ENCODE peak calls at places on chromosomes 3 and 15, in five cellular contexts. O, K, U, X and E are unnamed samples.

GRCh38 chr3:118823626-118824025 is 211.0 kb downstream of the IGSF11 start:
- DNase-seq in U (no peak), X (no peak), O (no peak), K (no peak), E (no peak)

GRCh38 chr3:152026033-152026556 is 152.7 kb downstream of the SUCNR1 start:
- DNase-seq in U (peak), X (no peak), K (no peak), O (peak), E (peak)

GRCh38 chr15:45091161-45091560 is 22.8 kb downstream of the DUOX2 start:
- DNase-seq in U (peak), X (no peak), O (no peak), K (no peak), E (peak)

GRCh38 chr3:105722943-105723556 is 145.8 kb downstream of the CBLB start:
- DNase-seq in K (no peak), U (no peak), O (no peak), X (no peak), E (no peak)

GRCh38 chr3:185631508-185632206 is 45.6 kb downstream of the SENP2 start:
- DNase-seq in O (no peak), X (no peak), U (peak), K (no peak), E (no peak)

GRCh38 chr3:48413086-48413485 is 16.8 kb downstream of the PLXNB1 start:
- DNase-seq in O (no peak), U (no peak), X (peak), K (no peak), E (no peak)

GRCh38 chr3:157606392-157607197 is 103.4 kb upstream of the VEPH1 start:
- DNase-seq in U (peak), X (peak), K (peak), O (no peak), E (peak)

GRCh38 chr15:28003302-28004037 is 95.6 kb downstream of the OCA2 start:
- DNase-seq in X (no peak), U (no peak), O (no peak), K (no peak), E (no peak)

GRCh38 chr3:8421267-8421666 is 80.4 kb upstream of the LMCD1 start:
- DNase-seq in K (no peak), U (no peak), O (no peak), X (no peak), E (no peak)

GRCh38 chr3:101037613-101038012 is 44.4 kb upstream of the ABI3BP start:
- DNase-seq in U (no peak), K (no peak), X (no peak), O (no peak), E (no peak)

GRCh38 chr3:171005648-171006047 is 20.9 kb downstream of the SLC2A2 start:
- DNase-seq in X (no peak), K (no peak), O (no peak), U (peak), E (peak)

GRCh38 chr15:31300208-31300661 is 26.4 kb upstream of the KLF13 start:
- DNase-seq in K (peak), O (no peak), U (no peak), X (peak), E (no peak)

GRCh38 chr3:189756651-189757078 is 125.5 kb downstream of the TP63 start:
- DNase-seq in O (no peak), K (no peak), X (no peak), U (no peak), E (no peak)

GRCh38 chr3:12508316-12508715 is 24.0 kb downstream of the TSEN2 start:
- DNase-seq in O (no peak), K (peak), U (peak), X (no peak), E (peak)

GRCh38 chr15:44550256-44550655 is 13.3 kb downstream of the EIF3J start:
- DNase-seq in U (peak), X (no peak), O (peak), K (no peak), E (peak)

GRCh38 chr3:115806501-115806900 is 183.2 kb downstream of the GAP43 start:
- DNase-seq in O (no peak), U (peak), X (no peak), K (no peak), E (no peak)

GRCh38 chr3:72042397-72043211 is 257.7 kb upstream of the PROK2 start:
- DNase-seq in X (no peak), K (no peak), O (no peak), U (peak), E (peak)

GRCh38 chr3:185824051-185824466 is 783 bp downstream of the IGF2BP2 start:
- DNase-seq in X (no peak), O (no peak), U (no peak), K (no peak), E (peak)

GRCh38 chr15:48541659-48542334 is 103.7 kb downstream of the FBN1 start:
- DNase-seq in O (no peak), K (no peak), U (peak), X (no peak), E (peak)

GRCh38 chr3:52028572-52028971 is 27.8 kb downstream of the DUSP7 start:
- DNase-seq in U (peak), K (no peak), O (no peak), X (peak), E (no peak)

GRCh38 chr3:8607285-8608040 is 37.1 kb downstream of the SSUH2 start:
- DNase-seq in X (peak), U (peak), O (peak), K (no peak), E (peak)

GRCh38 chr3:140440446-140440845 is 237.4 kb upstream of the TRIM42 start:
- DNase-seq in O (no peak), X (no peak), K (no peak), U (no peak), E (no peak)

GRCh38 chr3:98612996-98613517 is 19.6 kb upstream of the CPOX start:
- DNase-seq in O (no peak), X (no peak), U (no peak), K (no peak), E (no peak)

GRCh38 chr3:114770874-114771273 is 376.2 kb downstream of the ZBTB20 start:
- DNase-seq in K (no peak), X (no peak), U (peak), O (no peak), E (peak)

GRCh38 chr3:58117561-58118305 is 93.0 kb downstream of the DNASE1L3 start:
- DNase-seq in K (peak), O (peak), U (peak), X (no peak), E (peak)

GRCh38 chr3:193229851-193230250 is 11.2 kb upstream of the PLAAT1 start:
- DNase-seq in K (no peak), X (no peak), U (no peak), O (no peak), E (no peak)

GRCh38 chr3:149850787-149851582 is 38.0 kb downstream of the RNF13 start:
- DNase-seq in U (no peak), O (no peak), X (no peak), K (no peak), E (no peak)

GRCh38 chr3:29721789-29722188 is 440.9 kb downstream of the RBMS3 start:
- DNase-seq in X (no peak), K (no peak), U (peak), O (no peak), E (peak)

GRCh38 chr3:111859061-111859973 is at the start of gene PHLDB2:
- DNase-seq in X (peak), K (peak), O (no peak), U (peak), E (peak)

GRCh38 chr15:34808016-34808415 is 12.7 kb upstream of the ACTC1 start:
- DNase-seq in K (no peak), X (no peak), O (no peak), U (peak), E (no peak)

GRCh38 chr15:73081321-73081958 is 29.2 kb downstream of the NEO1 start:
- DNase-seq in K (no peak), O (peak), U (peak), X (no peak), E (peak)

GRCh38 chr3:44444437-44444836 is 33.0 kb downstream of the ZNF445 start:
- DNase-seq in X (no peak), U (no peak), K (no peak), O (no peak), E (no peak)

DNA sequence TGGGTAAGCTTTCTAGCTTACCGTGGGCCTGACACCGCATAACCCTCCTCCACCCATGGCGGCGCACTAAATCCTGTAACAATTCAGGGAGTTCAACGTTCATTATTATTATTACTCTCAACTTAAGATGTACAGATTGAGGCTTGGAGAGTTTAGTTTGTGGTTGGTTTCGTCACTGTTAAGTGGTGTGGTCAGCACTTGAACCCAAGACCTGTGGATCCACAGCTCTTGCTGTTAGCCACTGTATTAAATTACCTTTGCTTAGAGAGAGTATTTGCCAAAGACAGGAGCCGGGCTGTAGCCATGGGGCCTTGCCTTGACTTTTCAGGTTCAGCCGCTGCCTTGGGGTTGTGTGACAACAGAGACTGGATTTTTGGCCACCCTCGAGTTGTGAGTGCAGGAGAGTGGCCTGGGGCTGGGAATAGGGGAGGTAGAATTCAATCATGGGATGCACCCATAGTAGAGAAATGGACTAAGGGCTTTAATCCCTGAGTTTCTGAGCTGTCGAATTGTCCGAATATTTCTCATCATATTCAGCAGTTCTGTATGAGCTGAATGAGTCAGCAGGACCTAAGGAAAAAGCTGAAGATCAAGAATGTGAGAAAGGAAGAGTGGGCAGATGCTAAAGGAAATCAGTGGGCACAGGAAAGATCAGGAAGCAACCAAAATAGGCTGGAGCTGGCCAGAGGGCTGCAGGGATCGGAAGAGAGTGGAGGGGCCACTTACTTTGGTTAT is 44.6 kb upstream of the SACM1L start:
- DNase-seq in O (no peak), K (no peak), U (peak), X (no peak), E (peak)
- H3K4me3 ChIP-seq in O (no peak), K (no peak), U (no peak), X (no peak), E (no peak)

DNA sequence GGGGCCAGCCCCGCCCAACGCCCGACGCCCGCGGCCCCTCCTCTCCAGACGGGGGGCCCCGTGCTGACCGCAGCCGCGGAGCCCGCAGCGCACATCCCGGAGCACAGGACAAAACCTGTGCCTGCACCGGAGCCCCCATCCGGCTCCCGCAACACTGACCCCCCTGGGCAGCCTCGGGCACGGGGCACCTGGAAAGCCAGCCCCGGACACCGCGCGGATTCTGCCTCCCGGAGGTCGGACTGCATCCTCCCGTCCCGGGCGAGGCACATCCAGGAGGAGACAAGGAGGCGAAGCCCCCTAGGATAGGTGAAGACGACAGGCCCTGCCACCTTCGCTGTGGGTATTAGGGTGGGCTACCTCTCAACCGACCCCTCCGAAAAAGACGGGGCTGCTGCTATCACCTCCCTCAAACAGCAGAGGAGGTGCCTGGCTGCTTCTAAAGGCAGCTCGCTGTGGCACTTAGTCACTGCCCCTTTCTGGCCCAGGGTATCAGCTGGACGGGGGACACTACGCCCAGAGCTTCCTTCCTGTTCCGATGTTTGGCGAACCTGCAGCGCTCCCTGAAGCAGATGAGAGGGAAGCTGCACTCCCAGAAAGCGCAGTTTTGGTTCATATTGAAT is 10.6 kb downstream of the XXYLT1 start:
- DNase-seq in U (peak), X (no peak), K (no peak), O (no peak), E (no peak)
- TF ChIP-seq CTCF in U (no peak), X (no peak), K (no peak), O (no peak), E (no peak)

GRCh38 chr15:52652286-52652685 is 26.9 kb downstream of the ATOSA start:
- DNase-seq in O (no peak), X (no peak), U (no peak), K (no peak), E (no peak)
- H3K4me3 ChIP-seq in O (peak), X (peak), U (no peak), K (no peak), E (no peak)

GRCh38 chr15:40847225-40847961 is 3.5 kb downstream of the SPINT1 start:
- DNase-seq in U (no peak), O (peak), K (no peak), X (no peak), E (no peak)
- TF ChIP-seq CTCF in U (no peak), O (no peak), K (no peak), X (no peak), E (no peak)

GRCh38 chr3:194396561-194396896 is 2.5 kb downstream of the GP5 start:
- DNase-seq in U (no peak), O (no peak), K (no peak), X (no peak), E (no peak)

GRCh38 chr3:194396897-194397756 is 1.9 kb downstream of the GP5 start:
- DNase-seq in X (no peak), K (no peak), U (no peak), O (no peak), E (no peak)

GRCh38 chr3:194399166-194399565 is at the start of gene GP5:
- DNase-seq in O (no peak), K (no peak), X (no peak), U (no peak), E (no peak)

GRCh38 chr3:194395767-194396527 is 3.1 kb downstream of the GP5 start:
- DNase-seq in O (no peak), X (no peak), K (no peak), U (peak), E (peak)

GRCh38 chr3:194397757-194398312 is 1.2 kb downstream of the GP5 start:
- DNase-seq in U (no peak), X (no peak), O (no peak), K (no peak), E (no peak)
- H3K4me3 ChIP-seq in U (no peak), X (peak), O (no peak), K (no peak), E (no peak)

GRCh38 chr3:53519047-53519717 is 24.8 kb downstream of the CACNA1D start:
- DNase-seq in X (no peak), O (no peak), U (no peak), K (no peak), E (no peak)
- TF ChIP-seq CTCF in X (no peak), O (no peak), U (no peak), K (no peak), E (no peak)